ENCODE peak calls at places on chromosomes 4 and X, in five cellular contexts. C, U, A, K and R are unnamed samples. For H3K27me3 and H3K36me3, the result is how much of the 10 kb centered on the place peaks cover.

GRCh38 chr4:154549894-154550790 is at the start of gene PLRG1:
- DNase-seq in C (peak), U (peak), A (peak), K (peak), R (peak)

GRCh38 chrX:96776966-96777365 is 92.3 kb downstream of the DIAPH2 start:
- DNase-seq in C (no peak), U (no peak), A (no peak), K (no peak), R (no peak)

GRCh38 chr4:165508372-165509120 is 129.7 kb downstream of the CPE start:
- DNase-seq in C (no peak), U (no peak), A (no peak), K (no peak), R (no peak)

GRCh38 chr4:89142691-89143669 is 31.6 kb downstream of the TIGD2 start:
- DNase-seq in C (no peak), U (no peak), A (no peak), K (no peak), R (no peak)

GRCh38 chrX:105658136-105658535 is 164.2 kb upstream of the NRK start:
- DNase-seq in C (no peak), U (no peak), A (no peak), K (no peak), R (no peak)

GRCh38 chr4:76806336-76806735 is 91.6 kb downstream of the SOWAHB start:
- DNase-seq in C (no peak), U (no peak), A (no peak), K (no peak), R (no peak)

GRCh38 chrX:37302569-37302968 is 46.6 kb upstream of the PRRG1 start:
- DNase-seq in C (no peak), U (no peak), A (peak), K (peak), R (no peak)

GRCh38 chrX:153902388-153902787 is 2.1 kb upstream of the AVPR2 start:
- DNase-seq in C (no peak), U (no peak), A (no peak), K (no peak), R (no peak)

GRCh38 chr4:85756938-85757337 is 282.0 kb downstream of the ARHGAP24 start:
- DNase-seq in C (no peak), U (no peak), A (no peak), K (no peak), R (no peak)

GRCh38 chrX:154490021-154490413 is 412 bp downstream of the SLC10A3 start:
- DNase-seq in C (no peak), U (no peak), A (no peak), K (peak), R (no peak)

GRCh38 chrX:22056235-22056634 is 24.1 kb downstream of the PHEX start:
- DNase-seq in C (no peak), U (no peak), A (no peak), K (no peak), R (no peak)

GRCh38 chrX:112851806-112852205 is 11.2 kb upstream of the AMOT start:
- DNase-seq in C (no peak), U (no peak), A (no peak), K (no peak), R (no peak)

GRCh38 chrX:116863029-116863428 is 400.3 kb upstream of the CT83 start:
- DNase-seq in C (no peak), U (no peak), A (no peak), K (no peak), R (no peak)

DNA sequence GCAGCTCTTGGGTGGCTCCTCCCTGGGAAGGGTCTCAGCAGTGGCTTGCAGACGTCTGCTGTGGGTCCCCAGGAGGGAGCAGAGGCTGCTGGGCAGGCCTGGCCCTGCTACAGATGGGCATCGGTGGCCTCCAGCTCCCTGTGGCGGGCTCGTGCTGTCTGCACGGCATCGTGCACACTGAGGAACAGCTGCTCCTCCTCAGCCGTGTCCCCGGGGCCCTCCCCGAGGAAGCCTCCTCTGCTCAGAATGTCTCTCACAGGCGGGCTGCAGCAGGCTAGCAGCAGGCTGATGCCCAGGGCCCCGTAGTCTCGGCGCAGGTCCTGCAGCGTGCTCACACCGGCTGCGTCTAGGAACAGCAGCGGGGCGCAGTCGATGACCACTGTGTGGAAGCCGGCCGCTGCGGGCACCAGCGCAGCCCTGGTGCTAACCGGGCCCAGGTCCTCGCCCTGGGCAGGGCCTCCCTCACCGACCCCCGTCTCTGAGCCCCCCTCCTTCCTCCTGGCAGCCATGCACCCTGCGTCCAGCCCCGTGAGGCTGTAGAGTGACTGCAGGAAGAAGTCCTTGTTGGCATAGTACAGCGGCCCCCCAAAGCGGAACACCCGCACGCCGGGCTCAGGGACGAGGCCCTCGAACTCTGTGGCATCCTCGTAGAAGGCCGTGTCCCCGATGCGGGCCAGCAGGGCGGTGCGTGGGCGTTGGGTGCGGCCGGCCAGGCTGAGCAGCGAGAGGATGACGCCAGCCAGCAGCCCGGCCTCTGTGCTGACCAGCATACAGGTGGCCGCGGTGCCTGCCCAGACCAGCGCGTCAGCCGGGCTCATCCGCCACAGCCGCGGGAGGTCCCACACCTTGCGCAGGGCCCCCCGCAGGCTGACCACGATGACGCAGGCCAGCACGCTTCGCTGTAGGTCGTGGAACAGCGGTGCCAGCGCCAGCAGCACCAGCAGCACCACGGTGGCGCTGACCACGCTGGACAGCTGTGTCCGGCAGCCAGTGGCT is 2.2 kb downstream of the IDUA start:
- DNase-seq in C (no peak), U (peak), A (no peak), K (no peak), R (no peak)
- TF ChIP-seq POLR2A in C (no peak), U (no peak), A (no peak), K (no peak), R (no peak)

GRCh38 chr4:8896071-8896470 is 24.4 kb upstream of the HMX1 start:
- DNase-seq in C (no peak), U (no peak), A (no peak), K (no peak), R (no peak)

GRCh38 chr4:8894424-8894816 is 22.8 kb upstream of the HMX1 start:
- DNase-seq in C (no peak), U (no peak), A (no peak), K (no peak), R (no peak)

GRCh38 chr4:8895295-8895694 is 23.7 kb upstream of the HMX1 start:
- DNase-seq in C (no peak), U (no peak), A (no peak), K (no peak), R (no peak)

GRCh38 chr4:8897768-8898167 is 26.1 kb upstream of the HMX1 start:
- DNase-seq in C (no peak), U (no peak), A (no peak), K (no peak), R (no peak)

GRCh38 chr4:8896506-8896905 is 24.9 kb upstream of the HMX1 start:
- DNase-seq in C (no peak), U (no peak), A (no peak), K (no peak), R (no peak)
- H3K27me3 ChIP-seq in C (under half), U (under half), A (under half), K (half or more), R (half or more)

GRCh38 chrX:49166914-49167739 is 4.6 kb downstream of the MAGIX start:
- DNase-seq in C (no peak), U (peak), A (no peak), K (peak), R (peak)
- H3K36me3 ChIP-seq in C (under half), U (under half), A (under half), K (under half), R (under half)

GRCh38 chrX:103629295-103630170 is 758 bp downstream of the TCEAL1 start:
- DNase-seq in C (no peak), U (peak), A (no peak), K (peak), R (peak)
- TF ChIP-seq POLR2A in C (peak), U (peak), A (no peak), K (peak), R (peak)

DNA sequence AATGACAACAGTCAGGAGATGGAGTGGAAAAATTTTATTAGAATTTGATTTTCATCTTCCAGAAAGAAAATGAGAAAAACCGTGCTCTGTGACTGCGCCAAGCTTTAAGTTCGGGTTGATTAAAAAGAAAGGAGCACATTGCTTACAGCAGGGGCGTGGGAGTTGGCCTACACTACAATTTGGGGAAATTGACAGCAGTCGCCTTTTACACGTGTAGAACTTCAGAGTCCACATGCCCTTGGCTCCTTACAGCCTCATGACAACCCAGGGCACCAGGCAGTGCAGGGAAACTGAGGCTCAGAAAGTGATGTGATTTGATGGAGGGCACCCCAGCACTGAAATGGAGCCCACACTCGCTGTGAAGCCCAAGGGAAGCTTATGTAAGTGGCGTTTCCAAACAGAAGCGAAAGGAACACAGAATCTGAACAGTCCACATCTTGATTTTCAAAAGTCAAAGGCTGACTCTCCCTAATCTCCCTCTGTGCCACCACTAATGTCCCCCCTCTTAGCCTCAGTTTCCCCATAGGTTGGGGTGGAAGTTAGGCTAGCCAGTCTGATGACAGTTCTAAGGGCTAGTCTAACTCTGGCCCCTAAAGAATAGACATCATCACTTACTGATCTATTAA is 5.5 kb downstream of the PPP2R2C start:
- DNase-seq in C (peak), U (no peak), A (no peak), K (no peak), R (peak)
- H3K27me3 ChIP-seq in C (under half), U (under half), A (under half), K (half or more), R (under half)

DNA sequence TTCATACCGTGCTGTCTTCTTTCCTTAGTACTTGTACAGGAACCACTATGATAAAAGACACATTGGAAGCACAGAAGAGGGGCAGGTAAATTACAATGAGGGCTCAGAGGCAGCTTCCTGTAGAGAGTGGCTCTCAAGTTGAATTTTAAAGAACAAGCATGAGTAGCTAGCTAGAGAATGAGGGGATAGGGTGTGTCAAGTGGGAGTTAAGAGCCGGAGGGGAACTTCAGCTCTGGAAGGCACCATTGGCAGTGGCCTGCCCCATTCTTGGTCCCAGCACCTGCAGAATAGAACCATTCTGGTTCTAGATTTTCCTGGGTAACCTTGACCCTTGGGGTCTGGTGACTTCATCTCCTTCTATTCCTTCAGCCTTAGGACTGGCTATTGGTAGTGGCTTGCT is 34.0 kb upstream of the JADE1 start:
- DNase-seq in C (no peak), U (no peak), A (no peak), K (no peak), R (no peak)
- H3K36me3 ChIP-seq in C (under half), U (under half), A (under half), K (under half), R (under half)

GRCh38 chr4:30172416-30172815 is 547.8 kb upstream of the PCDH7 start:
- DNase-seq in C (no peak), U (no peak), A (no peak), K (no peak), R (no peak)
- TF ChIP-seq POLR2A in C (no peak), U (no peak), A (no peak), K (no peak), R (no peak)

DNA sequence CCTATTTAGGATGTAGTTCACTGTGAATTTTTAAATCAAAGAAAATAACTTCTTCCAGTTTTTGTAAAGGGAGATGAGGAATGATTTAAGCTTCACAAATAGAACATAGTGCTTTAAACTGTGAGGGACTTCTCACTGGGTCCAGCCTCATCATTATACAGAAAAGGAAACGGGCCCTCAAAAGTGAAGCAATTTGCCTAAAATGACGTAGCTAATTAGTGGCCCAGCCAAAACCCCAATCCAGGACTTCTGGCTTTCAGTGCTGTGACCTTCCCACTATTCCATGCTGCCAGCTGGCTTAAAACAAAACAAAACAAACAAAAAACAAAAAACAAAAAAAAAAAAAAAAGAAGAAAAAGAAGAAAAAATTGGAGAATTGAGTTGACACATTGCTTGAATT is 45.0 kb upstream of the STOX2 start:
- DNase-seq in C (no peak), U (no peak), A (no peak), K (no peak), R (no peak)
- H3K27me3 ChIP-seq in C (under half), U (under half), A (under half), K (under half), R (under half)

GRCh38 chrX:151981129-151981528 is 6.7 kb upstream of the GABRE start:
- DNase-seq in C (no peak), U (no peak), A (no peak), K (no peak), R (no peak)

GRCh38 chrX:151975736-151976275 is 1.3 kb upstream of the GABRE start:
- DNase-seq in C (no peak), U (no peak), A (no peak), K (no peak), R (no peak)

GRCh38 chrX:151975228-151975593 is 735 bp upstream of the GABRE start:
- DNase-seq in C (no peak), U (no peak), A (no peak), K (no peak), R (no peak)

GRCh38 chrX:151977009-151977408 is 2.5 kb upstream of the GABRE start:
- DNase-seq in C (no peak), U (no peak), A (no peak), K (no peak), R (no peak)

DNA sequence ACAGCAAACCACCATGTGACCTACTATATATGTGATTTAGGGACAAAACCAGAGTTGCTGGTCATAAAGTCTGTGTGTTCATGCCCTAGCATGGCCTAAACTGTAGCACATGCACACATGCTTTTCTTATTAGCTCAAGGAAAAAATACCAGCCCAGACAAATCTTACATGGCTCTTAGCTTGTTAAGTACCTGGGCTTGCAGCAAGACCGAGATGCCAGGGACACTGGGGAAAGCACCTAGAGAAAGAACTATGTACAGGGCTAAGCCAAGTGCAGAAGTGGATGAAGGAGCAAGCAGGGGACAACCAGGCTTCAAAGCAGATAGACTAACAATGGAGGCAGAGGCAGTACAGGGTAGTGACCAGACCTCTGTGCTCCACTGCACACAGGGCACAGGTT is 3.4 kb upstream of the GABRE start:
- DNase-seq in C (no peak), U (no peak), A (no peak), K (no peak), R (no peak)
- H3K36me3 ChIP-seq in C (under half), U (under half), A (under half), K (under half), R (under half)